ENCODE peak calls at places on chromosomes 5 and 9, in four cellular contexts. One of them, this sample, is unnamed.
A peak's percentile ranks its signal among the peaks of the same experiment; 100 is the strongest.

GRCh38 chr5:15819617-15820016 is 319.6 kb downstream of the FBXL7 start:
- DNase-seq in GM23248: no peak
- DNase-seq in stimulated activated CD4-positive, alpha-beta T cell treated with anti-CD3 and anti-CD28 coated beads, Interleukin-2, amount 100 ng/mL, for 48 hours: no peak
- DNase-seq in Right ventricle myocardium inferior: no peak
- DNase-seq in this sample: no peak

GRCh38 chr9:69885474-69885929 is 64.9 kb downstream of the CFAP95 start:
- DNase-seq in GM23248: peak; percentile 26
- DNase-seq in stimulated activated CD4-positive, alpha-beta T cell treated with anti-CD3 and anti-CD28 coated beads, Interleukin-2, amount 100 ng/mL, for 48 hours: no peak
- DNase-seq in Right ventricle myocardium inferior: no peak
- DNase-seq in this sample: no peak

GRCh38 chr9:116202219-116202912 is 48.8 kb downstream of the PAPPA start:
- DNase-seq in GM23248: peak; percentile 36
- DNase-seq in stimulated activated CD4-positive, alpha-beta T cell treated with anti-CD3 and anti-CD28 coated beads, Interleukin-2, amount 100 ng/mL, for 48 hours: no peak
- DNase-seq in Right ventricle myocardium inferior: no peak
- DNase-seq in this sample: no peak

GRCh38 chr9:134895849-134896833 is 15.5 kb downstream of the FCN2 start:
- DNase-seq in GM23248: peak; percentile 53
- DNase-seq in stimulated activated CD4-positive, alpha-beta T cell treated with anti-CD3 and anti-CD28 coated beads, Interleukin-2, amount 100 ng/mL, for 48 hours: no peak
- DNase-seq in Right ventricle myocardium inferior: no peak
- DNase-seq in this sample: no peak

GRCh38 chr9:84850830-84851372 is 181.4 kb downstream of the NTRK2 start:
- DNase-seq in GM23248: peak; percentile 12
- DNase-seq in stimulated activated CD4-positive, alpha-beta T cell treated with anti-CD3 and anti-CD28 coated beads, Interleukin-2, amount 100 ng/mL, for 48 hours: no peak
- DNase-seq in Right ventricle myocardium inferior: no peak
- DNase-seq in this sample: no peak

GRCh38 chr5:67176931-67177330 is 19.7 kb downstream of the CD180 start:
- DNase-seq in GM23248: no peak
- DNase-seq in stimulated activated CD4-positive, alpha-beta T cell treated with anti-CD3 and anti-CD28 coated beads, Interleukin-2, amount 100 ng/mL, for 48 hours: no peak
- DNase-seq in Right ventricle myocardium inferior: no peak
- DNase-seq in this sample: no peak

GRCh38 chr9:107932601-107933000 is 443.0 kb upstream of the KLF4 start:
- DNase-seq in GM23248: peak; percentile 18
- DNase-seq in stimulated activated CD4-positive, alpha-beta T cell treated with anti-CD3 and anti-CD28 coated beads, Interleukin-2, amount 100 ng/mL, for 48 hours: no peak
- DNase-seq in Right ventricle myocardium inferior: no peak
- DNase-seq in this sample: no peak

GRCh38 chr5:35047785-35048404 is at the start of gene AGXT2:
- DNase-seq in GM23248: no peak
- DNase-seq in stimulated activated CD4-positive, alpha-beta T cell treated with anti-CD3 and anti-CD28 coated beads, Interleukin-2, amount 100 ng/mL, for 48 hours: no peak
- DNase-seq in Right ventricle myocardium inferior: no peak
- DNase-seq in this sample: no peak

GRCh38 chr9:5696884-5697283 is 68.0 kb downstream of the RIC1 start:
- DNase-seq in GM23248: no peak
- DNase-seq in stimulated activated CD4-positive, alpha-beta T cell treated with anti-CD3 and anti-CD28 coated beads, Interleukin-2, amount 100 ng/mL, for 48 hours: no peak
- DNase-seq in Right ventricle myocardium inferior: no peak
- DNase-seq in this sample: no peak

GRCh38 chr5:10592598-10592997 is 28.7 kb downstream of the ANKRD33B start:
- DNase-seq in GM23248: no peak
- DNase-seq in stimulated activated CD4-positive, alpha-beta T cell treated with anti-CD3 and anti-CD28 coated beads, Interleukin-2, amount 100 ng/mL, for 48 hours: no peak
- DNase-seq in Right ventricle myocardium inferior: no peak
- DNase-seq in this sample: no peak

GRCh38 chr5:151475378-151475777 is 28.0 kb downstream of the SLC36A1 start:
- DNase-seq in GM23248: no peak
- DNase-seq in stimulated activated CD4-positive, alpha-beta T cell treated with anti-CD3 and anti-CD28 coated beads, Interleukin-2, amount 100 ng/mL, for 48 hours: no peak
- DNase-seq in Right ventricle myocardium inferior: no peak
- DNase-seq in this sample: no peak

GRCh38 chr5:472076-472655 is 29.2 kb downstream of the EXOC3 start:
- DNase-seq in GM23248: peak; percentile 71
- DNase-seq in stimulated activated CD4-positive, alpha-beta T cell treated with anti-CD3 and anti-CD28 coated beads, Interleukin-2, amount 100 ng/mL, for 48 hours: peak; percentile 15
- DNase-seq in Right ventricle myocardium inferior: peak; percentile 60
- DNase-seq in this sample: no peak

GRCh38 chr5:87752362-87752761 is 339.6 kb upstream of the CCNH start:
- DNase-seq in GM23248: peak; percentile 44
- DNase-seq in stimulated activated CD4-positive, alpha-beta T cell treated with anti-CD3 and anti-CD28 coated beads, Interleukin-2, amount 100 ng/mL, for 48 hours: no peak
- DNase-seq in Right ventricle myocardium inferior: no peak
- DNase-seq in this sample: no peak

GRCh38 chr5:120304653-120305052 is 159.4 kb upstream of the PRR16 start:
- DNase-seq in GM23248: peak; percentile 65
- DNase-seq in stimulated activated CD4-positive, alpha-beta T cell treated with anti-CD3 and anti-CD28 coated beads, Interleukin-2, amount 100 ng/mL, for 48 hours: no peak
- DNase-seq in Right ventricle myocardium inferior: no peak
- DNase-seq in this sample: no peak

GRCh38 chr9:123058834-123059233 is 25.4 kb downstream of the GPR21 start:
- DNase-seq in GM23248: peak; percentile 24
- DNase-seq in stimulated activated CD4-positive, alpha-beta T cell treated with anti-CD3 and anti-CD28 coated beads, Interleukin-2, amount 100 ng/mL, for 48 hours: no peak
- DNase-seq in Right ventricle myocardium inferior: no peak
- DNase-seq in this sample: no peak

GRCh38 chr5:35246411-35246810 is 16.1 kb upstream of the PRLR start:
- DNase-seq in GM23248: peak; percentile 7
- DNase-seq in stimulated activated CD4-positive, alpha-beta T cell treated with anti-CD3 and anti-CD28 coated beads, Interleukin-2, amount 100 ng/mL, for 48 hours: no peak
- DNase-seq in Right ventricle myocardium inferior: no peak
- DNase-seq in this sample: no peak

GRCh38 chr9:38125889-38126288 is 56.9 kb upstream of the SHB start:
- DNase-seq in GM23248: no peak
- DNase-seq in stimulated activated CD4-positive, alpha-beta T cell treated with anti-CD3 and anti-CD28 coated beads, Interleukin-2, amount 100 ng/mL, for 48 hours: no peak
- DNase-seq in Right ventricle myocardium inferior: no peak
- DNase-seq in this sample: no peak

GRCh38 chr9:120877276-120878034 is 467 bp upstream of the PHF19 start:
- DNase-seq in GM23248: peak; percentile 72
- DNase-seq in stimulated activated CD4-positive, alpha-beta T cell treated with anti-CD3 and anti-CD28 coated beads, Interleukin-2, amount 100 ng/mL, for 48 hours: peak; percentile 77
- DNase-seq in Right ventricle myocardium inferior: peak; percentile 87
- DNase-seq in this sample: peak; percentile 54

GRCh38 chr9:96163712-96164111 is 138.3 kb downstream of the HSD17B3 start:
- DNase-seq in GM23248: no peak
- DNase-seq in stimulated activated CD4-positive, alpha-beta T cell treated with anti-CD3 and anti-CD28 coated beads, Interleukin-2, amount 100 ng/mL, for 48 hours: no peak
- DNase-seq in Right ventricle myocardium inferior: no peak
- DNase-seq in this sample: no peak

GRCh38 chr9:20356392-20357206 is 265.7 kb downstream of the MLLT3 start:
- DNase-seq in GM23248: peak; percentile 89
- DNase-seq in stimulated activated CD4-positive, alpha-beta T cell treated with anti-CD3 and anti-CD28 coated beads, Interleukin-2, amount 100 ng/mL, for 48 hours: peak; percentile 43
- DNase-seq in Right ventricle myocardium inferior: peak; percentile 53
- DNase-seq in this sample: no peak

GRCh38 chr5:155897761-155898160 is 429.2 kb upstream of the SGCD start:
- DNase-seq in GM23248: peak; percentile 89
- DNase-seq in stimulated activated CD4-positive, alpha-beta T cell treated with anti-CD3 and anti-CD28 coated beads, Interleukin-2, amount 100 ng/mL, for 48 hours: no peak
- DNase-seq in Right ventricle myocardium inferior: no peak
- DNase-seq in this sample: no peak

GRCh38 chr9:117772960-117773359 is 68.8 kb downstream of the TLR4 start:
- DNase-seq in GM23248: peak; percentile 77
- DNase-seq in stimulated activated CD4-positive, alpha-beta T cell treated with anti-CD3 and anti-CD28 coated beads, Interleukin-2, amount 100 ng/mL, for 48 hours: no peak
- DNase-seq in Right ventricle myocardium inferior: no peak
- DNase-seq in this sample: no peak

GRCh38 chr5:145960848-145961600 is 24.6 kb downstream of the SH3RF2 start:
- DNase-seq in GM23248: no peak
- DNase-seq in stimulated activated CD4-positive, alpha-beta T cell treated with anti-CD3 and anti-CD28 coated beads, Interleukin-2, amount 100 ng/mL, for 48 hours: no peak
- DNase-seq in Right ventricle myocardium inferior: no peak
- DNase-seq in this sample: no peak

GRCh38 chr5:17238521-17239041 is 21.1 kb downstream of the BASP1 start:
- DNase-seq in GM23248: peak; percentile 81
- DNase-seq in stimulated activated CD4-positive, alpha-beta T cell treated with anti-CD3 and anti-CD28 coated beads, Interleukin-2, amount 100 ng/mL, for 48 hours: no peak
- DNase-seq in Right ventricle myocardium inferior: no peak
- DNase-seq in this sample: no peak

GRCh38 chr5:76625087-76625860 is 2.1 kb upstream of the F2RL2 start:
- DNase-seq in GM23248: no peak
- DNase-seq in stimulated activated CD4-positive, alpha-beta T cell treated with anti-CD3 and anti-CD28 coated beads, Interleukin-2, amount 100 ng/mL, for 48 hours: no peak
- DNase-seq in Right ventricle myocardium inferior: no peak
- DNase-seq in this sample: no peak

GRCh38 chr5:139131062-139131856 is 66.9 kb downstream of the SIL1 start:
- DNase-seq in GM23248: peak; percentile 71
- DNase-seq in stimulated activated CD4-positive, alpha-beta T cell treated with anti-CD3 and anti-CD28 coated beads, Interleukin-2, amount 100 ng/mL, for 48 hours: no peak
- DNase-seq in Right ventricle myocardium inferior: no peak
- DNase-seq in this sample: no peak

GRCh38 chr9:34675048-34675714 is 12.7 kb upstream of the CCL27 start:
- DNase-seq in GM23248: peak; percentile 86
- DNase-seq in stimulated activated CD4-positive, alpha-beta T cell treated with anti-CD3 and anti-CD28 coated beads, Interleukin-2, amount 100 ng/mL, for 48 hours: peak; percentile 47
- DNase-seq in Right ventricle myocardium inferior: peak; percentile 79
- DNase-seq in this sample: peak; percentile 75

GRCh38 chr9:94921072-94921471 is 194.6 kb downstream of the AOPEP start:
- DNase-seq in GM23248: peak; percentile 86
- DNase-seq in stimulated activated CD4-positive, alpha-beta T cell treated with anti-CD3 and anti-CD28 coated beads, Interleukin-2, amount 100 ng/mL, for 48 hours: no peak
- DNase-seq in Right ventricle myocardium inferior: no peak
- DNase-seq in this sample: no peak

GRCh38 chr9:134304712-134305111 is 21.5 kb upstream of the RXRA start:
- DNase-seq in GM23248: no peak
- DNase-seq in stimulated activated CD4-positive, alpha-beta T cell treated with anti-CD3 and anti-CD28 coated beads, Interleukin-2, amount 100 ng/mL, for 48 hours: no peak
- DNase-seq in Right ventricle myocardium inferior: no peak
- DNase-seq in this sample: no peak

GRCh38 chr9:138060365-138060764 is 182.8 kb downstream of the CACNA1B start:
- DNase-seq in GM23248: no peak
- DNase-seq in stimulated activated CD4-positive, alpha-beta T cell treated with anti-CD3 and anti-CD28 coated beads, Interleukin-2, amount 100 ng/mL, for 48 hours: no peak
- DNase-seq in Right ventricle myocardium inferior: no peak
- DNase-seq in this sample: no peak

GRCh38 chr5:64727150-64727549 is 36.8 kb downstream of the SHISAL2B start:
- DNase-seq in GM23248: no peak
- DNase-seq in stimulated activated CD4-positive, alpha-beta T cell treated with anti-CD3 and anti-CD28 coated beads, Interleukin-2, amount 100 ng/mL, for 48 hours: no peak
- DNase-seq in Right ventricle myocardium inferior: no peak
- DNase-seq in this sample: no peak

GRCh38 chr9:134593756-134594375 is 47.7 kb upstream of the COL5A1 start:
- DNase-seq in GM23248: no peak
- DNase-seq in stimulated activated CD4-positive, alpha-beta T cell treated with anti-CD3 and anti-CD28 coated beads, Interleukin-2, amount 100 ng/mL, for 48 hours: no peak
- DNase-seq in Right ventricle myocardium inferior: no peak
- DNase-seq in this sample: peak; percentile 34

GRCh38 chr5:2338686-2339085 is 412.8 kb downstream of the IRX2 start:
- DNase-seq in GM23248: no peak
- DNase-seq in stimulated activated CD4-positive, alpha-beta T cell treated with anti-CD3 and anti-CD28 coated beads, Interleukin-2, amount 100 ng/mL, for 48 hours: no peak
- DNase-seq in Right ventricle myocardium inferior: no peak
- DNase-seq in this sample: no peak

GRCh38 chr9:127904518-127904887 is 5.1 kb upstream of the ST6GALNAC6 start:
- DNase-seq in GM23248: no peak
- DNase-seq in stimulated activated CD4-positive, alpha-beta T cell treated with anti-CD3 and anti-CD28 coated beads, Interleukin-2, amount 100 ng/mL, for 48 hours: no peak
- DNase-seq in Right ventricle myocardium inferior: peak; percentile 70
- DNase-seq in this sample: no peak

GRCh38 chr5:116130471-116130870 is 45.6 kb downstream of the COMMD10 start:
- DNase-seq in GM23248: peak; percentile 71
- DNase-seq in stimulated activated CD4-positive, alpha-beta T cell treated with anti-CD3 and anti-CD28 coated beads, Interleukin-2, amount 100 ng/mL, for 48 hours: no peak
- DNase-seq in Right ventricle myocardium inferior: no peak
- DNase-seq in this sample: no peak

GRCh38 chr9:132301521-132301920 is 53.3 kb downstream of the SETX start:
- DNase-seq in GM23248: no peak
- DNase-seq in stimulated activated CD4-positive, alpha-beta T cell treated with anti-CD3 and anti-CD28 coated beads, Interleukin-2, amount 100 ng/mL, for 48 hours: no peak
- DNase-seq in Right ventricle myocardium inferior: no peak
- DNase-seq in this sample: no peak

GRCh38 chr9:128861501-128861900 is 20.2 kb downstream of the KYAT1 start:
- DNase-seq in GM23248: no peak
- DNase-seq in stimulated activated CD4-positive, alpha-beta T cell treated with anti-CD3 and anti-CD28 coated beads, Interleukin-2, amount 100 ng/mL, for 48 hours: no peak
- DNase-seq in Right ventricle myocardium inferior: no peak
- DNase-seq in this sample: no peak

GRCh38 chr5:167451091-167451490 is 840.4 kb upstream of the WWC1 start:
- DNase-seq in GM23248: peak; percentile 69
- DNase-seq in stimulated activated CD4-positive, alpha-beta T cell treated with anti-CD3 and anti-CD28 coated beads, Interleukin-2, amount 100 ng/mL, for 48 hours: no peak
- DNase-seq in Right ventricle myocardium inferior: no peak
- DNase-seq in this sample: no peak

This sample was measured in stimulated activated effector memory CD8-positive, alpha-beta T cell treated with anti-CD3 and anti-CD28 coated beads, Interleukin-12 subunit alpha, Interleukin-12 subunit beta, amount 100 ng/mL, for 72 hours.